ENCODE peak calls at places on chromosomes 5 and 9, in nine cellular contexts. One of them, this sample, is unnamed.

GRCh38 chr5:128546658-128547281 is 8.7 kb upstream of the FBN2 start:
- DNase-seq in astrocyte: no peak
- DNase-seq in thoracic aorta: no peak
- DNase-seq in endothelial cell of umbilical vein: no peak
- DNase-seq in foreskin fibroblast: no peak
- DNase-seq in breast epithelium: no peak
- DNase-seq in dorsolateral prefrontal cortex: no peak
- DNase-seq in AG04450: no peak
- DNase-seq in lower leg skin: no peak
- DNase-seq in this sample: no peak

GRCh38 chr5:171152382-171152781 is 156.7 kb upstream of the TLX3 start:
- DNase-seq in astrocyte: peak
- DNase-seq in thoracic aorta: no peak
- DNase-seq in endothelial cell of umbilical vein: peak
- DNase-seq in foreskin fibroblast: peak
- DNase-seq in breast epithelium: no peak
- DNase-seq in dorsolateral prefrontal cortex: no peak
- DNase-seq in AG04450: no peak
- DNase-seq in lower leg skin: no peak
- DNase-seq in this sample: no peak

GRCh38 chr9:124593080-124594058 is 86.2 kb upstream of the NR5A1 start:
- DNase-seq in astrocyte: no peak
- DNase-seq in thoracic aorta: no peak
- DNase-seq in endothelial cell of umbilical vein: no peak
- DNase-seq in foreskin fibroblast: peak
- DNase-seq in breast epithelium: no peak
- DNase-seq in dorsolateral prefrontal cortex: no peak
- DNase-seq in AG04450: no peak
- DNase-seq in lower leg skin: no peak
- DNase-seq in this sample: no peak

GRCh38 chr9:16726718-16727451 is 143.6 kb downstream of the BNC2 start:
- DNase-seq in astrocyte: peak
- DNase-seq in thoracic aorta: peak
- DNase-seq in endothelial cell of umbilical vein: peak
- DNase-seq in foreskin fibroblast: peak
- DNase-seq in breast epithelium: peak
- DNase-seq in dorsolateral prefrontal cortex: peak
- DNase-seq in AG04450: peak
- DNase-seq in lower leg skin: peak
- DNase-seq in this sample: no peak

GRCh38 chr5:124677376-124677998 is 69.0 kb downstream of the ZNF608 start:
- DNase-seq in astrocyte: no peak
- DNase-seq in thoracic aorta: no peak
- DNase-seq in endothelial cell of umbilical vein: peak
- DNase-seq in foreskin fibroblast: peak
- DNase-seq in breast epithelium: no peak
- DNase-seq in dorsolateral prefrontal cortex: peak
- DNase-seq in AG04450: no peak
- DNase-seq in lower leg skin: no peak
- DNase-seq in this sample: no peak

GRCh38 chr5:137753227-137753985 is 757 bp downstream of the HNRNPA0 start:
- DNase-seq in astrocyte: no peak
- DNase-seq in thoracic aorta: no peak
- DNase-seq in endothelial cell of umbilical vein: no peak
- DNase-seq in foreskin fibroblast: peak
- DNase-seq in breast epithelium: no peak
- DNase-seq in dorsolateral prefrontal cortex: peak
- DNase-seq in AG04450: no peak
- DNase-seq in lower leg skin: peak
- DNase-seq in this sample: no peak

GRCh38 chr9:129109504-129109903 is 1.1 kb downstream of the CRAT start:
- DNase-seq in astrocyte: no peak
- DNase-seq in thoracic aorta: no peak
- DNase-seq in endothelial cell of umbilical vein: no peak
- DNase-seq in foreskin fibroblast: peak
- DNase-seq in breast epithelium: no peak
- DNase-seq in dorsolateral prefrontal cortex: no peak
- DNase-seq in AG04450: no peak
- DNase-seq in lower leg skin: peak
- DNase-seq in this sample: no peak

GRCh38 chr5:115840825-115841224 is 540 bp downstream of the ATG12 start:
- DNase-seq in astrocyte: no peak
- DNase-seq in thoracic aorta: no peak
- DNase-seq in endothelial cell of umbilical vein: peak
- DNase-seq in foreskin fibroblast: no peak
- DNase-seq in breast epithelium: no peak
- DNase-seq in dorsolateral prefrontal cortex: no peak
- DNase-seq in AG04450: no peak
- DNase-seq in lower leg skin: no peak
- DNase-seq in this sample: no peak

GRCh38 chr9:97504381-97505216 is 3.1 kb downstream of the TMOD1 start:
- DNase-seq in astrocyte: peak
- DNase-seq in thoracic aorta: no peak
- DNase-seq in endothelial cell of umbilical vein: peak
- DNase-seq in foreskin fibroblast: peak
- DNase-seq in breast epithelium: no peak
- DNase-seq in dorsolateral prefrontal cortex: no peak
- DNase-seq in AG04450: no peak
- DNase-seq in lower leg skin: no peak
- DNase-seq in this sample: no peak

GRCh38 chr5:14153932-14154646 is 10.9 kb downstream of the TRIO start:
- DNase-seq in astrocyte: peak
- DNase-seq in thoracic aorta: peak
- DNase-seq in endothelial cell of umbilical vein: peak
- DNase-seq in foreskin fibroblast: peak
- DNase-seq in breast epithelium: peak
- DNase-seq in dorsolateral prefrontal cortex: peak
- DNase-seq in AG04450: no peak
- DNase-seq in lower leg skin: peak
- DNase-seq in this sample: no peak

GRCh38 chr5:149540098-149540497 is 11.1 kb downstream of the CSNK1A1 start:
- DNase-seq in astrocyte: no peak
- DNase-seq in thoracic aorta: no peak
- DNase-seq in endothelial cell of umbilical vein: no peak
- DNase-seq in foreskin fibroblast: no peak
- DNase-seq in breast epithelium: no peak
- DNase-seq in dorsolateral prefrontal cortex: no peak
- DNase-seq in AG04450: no peak
- DNase-seq in lower leg skin: no peak
- DNase-seq in this sample: no peak

GRCh38 chr5:155451106-155451505 is 437.6 kb downstream of the KIF4B start:
- DNase-seq in astrocyte: no peak
- DNase-seq in thoracic aorta: no peak
- DNase-seq in endothelial cell of umbilical vein: no peak
- DNase-seq in foreskin fibroblast: no peak
- DNase-seq in breast epithelium: no peak
- DNase-seq in dorsolateral prefrontal cortex: no peak
- DNase-seq in AG04450: no peak
- DNase-seq in lower leg skin: no peak
- DNase-seq in this sample: no peak

DNA sequence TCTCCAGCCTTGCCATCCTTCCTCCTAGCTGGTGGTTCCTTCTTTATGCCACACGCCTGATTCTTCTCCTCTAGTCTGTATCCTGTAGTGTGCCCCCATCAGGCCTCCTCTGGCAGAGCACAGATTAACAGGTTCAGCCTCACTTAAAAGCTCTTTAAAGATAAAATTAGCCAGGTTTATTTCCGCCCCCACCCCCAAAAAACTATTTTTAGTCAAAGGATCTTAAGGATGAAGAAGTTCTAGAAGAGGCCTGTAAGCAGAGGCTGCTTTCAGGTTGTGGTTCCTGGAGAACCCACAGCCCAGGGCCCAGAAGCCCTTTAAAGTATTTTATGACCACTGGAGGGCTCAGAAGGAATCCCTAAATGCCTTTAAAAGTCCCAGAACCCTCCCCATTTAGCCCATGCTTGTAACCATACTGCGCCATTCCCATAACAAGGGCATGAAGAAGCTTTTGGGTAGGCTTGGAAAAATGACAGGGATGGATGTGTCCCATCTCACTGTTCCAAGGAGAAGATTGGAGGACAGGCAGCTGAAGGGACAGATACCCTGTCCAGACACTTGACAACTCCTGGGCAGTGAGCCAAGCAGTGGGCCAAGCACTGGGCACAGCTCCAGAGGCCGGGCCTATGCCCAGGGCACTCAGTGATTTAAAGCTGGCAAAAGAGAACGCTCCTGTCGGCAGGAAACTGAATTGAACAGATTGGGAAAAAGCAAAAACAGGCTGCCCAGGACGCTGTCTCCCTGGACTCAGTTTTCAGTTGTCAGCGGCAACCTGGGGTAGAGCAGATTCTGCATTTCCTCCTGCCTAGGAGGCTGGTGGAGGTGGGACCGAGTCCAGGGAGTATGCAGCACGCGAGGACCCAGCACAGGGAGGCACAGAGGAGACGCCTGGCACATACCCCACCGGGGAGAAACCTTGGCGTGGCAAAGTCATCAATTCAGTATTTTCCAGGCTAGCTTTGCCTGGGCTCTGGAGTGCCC is 106.3 kb upstream of the SSBP2 start:
- DNase-seq in astrocyte: no peak
- DNase-seq in thoracic aorta: no peak
- DNase-seq in endothelial cell of umbilical vein: peak
- DNase-seq in foreskin fibroblast: no peak
- DNase-seq in breast epithelium: peak
- DNase-seq in dorsolateral prefrontal cortex: peak
- DNase-seq in AG04450: no peak
- DNase-seq in lower leg skin: peak
- DNase-seq in this sample: no peak
- TF ChIP-seq CTCF in astrocyte: no peak
- TF ChIP-seq CTCF in thoracic aorta: peak
- TF ChIP-seq CTCF in endothelial cell of umbilical vein: no peak
- TF ChIP-seq CTCF in foreskin fibroblast: peak
- TF ChIP-seq CTCF in breast epithelium: no peak
- TF ChIP-seq CTCF in dorsolateral prefrontal cortex: peak
- TF ChIP-seq CTCF in AG04450: peak
- TF ChIP-seq CTCF in lower leg skin: no peak
- TF ChIP-seq CTCF in this sample: no peak

DNA sequence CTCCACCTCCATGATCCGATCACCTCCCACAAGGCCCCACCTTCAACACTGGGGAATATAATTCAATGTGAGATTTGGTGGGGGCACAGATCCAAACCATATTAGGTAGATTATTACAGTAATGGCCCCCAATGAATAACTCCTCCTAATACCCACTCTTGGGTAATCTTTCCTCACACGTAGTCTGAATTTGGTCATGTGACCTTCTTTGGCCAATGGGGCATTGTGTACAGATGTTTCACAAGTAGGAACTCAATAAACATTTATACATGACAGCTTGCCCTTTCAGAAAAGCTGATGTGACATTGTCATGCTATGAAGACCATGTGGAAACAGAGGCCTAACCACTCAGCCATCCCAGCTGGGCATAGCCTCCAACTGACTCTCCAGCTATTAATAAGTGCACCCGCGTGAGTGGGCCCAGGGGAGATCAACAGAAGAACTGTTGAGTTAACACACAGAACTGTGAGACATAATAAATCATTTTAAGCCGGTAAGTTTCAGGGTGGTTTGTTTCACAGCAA is 10.6 kb downstream of the GPR150 start:
- DNase-seq in astrocyte: no peak
- DNase-seq in thoracic aorta: no peak
- DNase-seq in endothelial cell of umbilical vein: no peak
- DNase-seq in foreskin fibroblast: no peak
- DNase-seq in breast epithelium: no peak
- DNase-seq in dorsolateral prefrontal cortex: no peak
- DNase-seq in AG04450: no peak
- DNase-seq in lower leg skin: no peak
- DNase-seq in this sample: no peak
- H3K4me3 ChIP-seq in astrocyte: no peak
- H3K4me3 ChIP-seq in thoracic aorta: no peak
- H3K4me3 ChIP-seq in endothelial cell of umbilical vein: no peak
- H3K4me3 ChIP-seq in foreskin fibroblast: no peak
- H3K4me3 ChIP-seq in breast epithelium: no peak
- H3K4me3 ChIP-seq in dorsolateral prefrontal cortex: no peak
- H3K4me3 ChIP-seq in AG04450: no peak
- H3K4me3 ChIP-seq in lower leg skin: no peak
- H3K4me3 ChIP-seq in this sample: no peak

DNA sequence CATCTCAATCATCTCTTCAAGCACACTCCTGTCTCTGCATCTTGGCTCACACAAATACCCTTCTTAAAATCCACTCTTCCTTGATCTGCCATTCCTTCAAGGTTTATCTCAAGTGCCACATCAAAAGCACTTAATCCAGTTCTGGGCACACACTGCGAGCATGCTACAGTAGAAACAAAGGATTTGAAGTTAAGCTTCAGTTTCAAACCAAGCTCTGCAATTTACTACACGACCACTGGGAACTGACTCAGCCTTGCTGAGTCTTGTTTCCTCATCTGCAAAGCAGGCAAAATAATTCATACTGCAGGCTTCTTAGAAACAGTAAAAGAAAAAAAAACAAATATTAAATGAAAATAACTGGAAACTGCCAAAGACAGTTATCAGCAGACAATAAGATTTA is 50.5 kb upstream of the CTNNAL1 start:
- DNase-seq in astrocyte: no peak
- DNase-seq in thoracic aorta: no peak
- DNase-seq in endothelial cell of umbilical vein: no peak
- DNase-seq in foreskin fibroblast: peak
- DNase-seq in breast epithelium: no peak
- DNase-seq in dorsolateral prefrontal cortex: no peak
- DNase-seq in AG04450: no peak
- DNase-seq in lower leg skin: no peak
- DNase-seq in this sample: no peak
- TF ChIP-seq CTCF in astrocyte: peak
- TF ChIP-seq CTCF in thoracic aorta: no peak
- TF ChIP-seq CTCF in endothelial cell of umbilical vein: no peak
- TF ChIP-seq CTCF in foreskin fibroblast: no peak
- TF ChIP-seq CTCF in breast epithelium: no peak
- TF ChIP-seq CTCF in dorsolateral prefrontal cortex: no peak
- TF ChIP-seq CTCF in AG04450: peak
- TF ChIP-seq CTCF in lower leg skin: no peak
- TF ChIP-seq CTCF in this sample: no peak

DNA sequence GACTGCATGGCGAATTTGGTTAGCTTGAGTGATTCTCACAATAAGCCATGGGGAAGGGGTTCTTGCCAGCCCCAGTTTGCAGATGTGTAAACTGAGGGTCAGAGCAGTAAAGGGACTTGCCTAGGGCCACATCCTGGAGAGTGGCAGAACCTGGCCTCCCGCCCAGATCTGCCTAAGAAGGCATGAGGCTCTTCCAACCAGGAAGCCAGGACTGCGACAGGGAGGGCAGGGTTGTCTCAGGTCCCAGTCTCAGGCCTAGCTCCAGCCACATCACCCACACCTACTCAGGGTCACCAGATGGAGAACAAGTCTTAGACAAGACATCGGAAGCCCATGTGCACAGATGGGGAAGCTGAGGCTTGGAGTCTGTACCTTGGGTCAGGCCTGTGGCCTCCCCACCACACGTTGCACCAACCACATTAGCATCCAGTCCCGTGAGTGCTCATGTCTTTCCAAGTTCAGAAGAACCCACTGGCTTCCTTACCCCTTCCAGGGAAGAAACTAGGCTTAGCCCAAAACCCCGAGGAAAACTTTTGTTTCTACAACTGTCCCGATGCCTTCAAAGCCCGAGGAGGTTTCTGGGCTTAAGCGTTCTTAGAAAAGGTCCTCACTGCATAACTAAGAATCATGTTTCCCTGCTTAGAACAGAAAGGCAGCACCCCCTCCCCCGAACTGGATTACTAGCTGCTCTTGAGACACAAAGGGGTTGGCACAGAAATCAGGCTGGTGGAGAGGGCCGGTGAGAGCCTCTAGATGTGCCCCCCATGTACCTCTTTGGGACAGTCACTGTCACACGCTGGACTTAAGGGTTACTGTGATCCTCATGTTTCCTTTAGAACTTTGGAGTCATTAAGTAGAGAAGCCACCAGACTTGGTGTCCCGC is 2.3 kb downstream of the FAM78A start:
- DNase-seq in astrocyte: no peak
- DNase-seq in thoracic aorta: no peak
- DNase-seq in endothelial cell of umbilical vein: peak
- DNase-seq in foreskin fibroblast: no peak
- DNase-seq in breast epithelium: no peak
- DNase-seq in dorsolateral prefrontal cortex: no peak
- DNase-seq in AG04450: no peak
- DNase-seq in lower leg skin: no peak
- DNase-seq in this sample: no peak
- H3K4me3 ChIP-seq in astrocyte: no peak
- H3K4me3 ChIP-seq in thoracic aorta: peak
- H3K4me3 ChIP-seq in endothelial cell of umbilical vein: peak
- H3K4me3 ChIP-seq in foreskin fibroblast: no peak
- H3K4me3 ChIP-seq in breast epithelium: peak
- H3K4me3 ChIP-seq in dorsolateral prefrontal cortex: peak
- H3K4me3 ChIP-seq in AG04450: no peak
- H3K4me3 ChIP-seq in lower leg skin: peak
- H3K4me3 ChIP-seq in this sample: no peak

This sample was measured in AG04449.